ENCODE peak calls at places on chromosomes 4 and X, in eight cellular contexts. T is WERI-Rb-1, I is glutamatergic neuron, H is dorsolateral prefrontal cortex, W is A549, F is body of pancreas, E is osteoblast, A is tibial artery. K is an unnamed sample.

GRCh38 chr4:173420324-173420752 is 21.4 kb upstream of the SCRG1 start:
- DNase-seq in T (no peak), I (no peak), H (no peak), W (no peak), F (no peak), E (no peak), A (no peak), K (no peak)

GRCh38 chr4:11480683-11481082 is 52.0 kb upstream of the HS3ST1 start:
- DNase-seq in T (no peak), I (no peak), H (no peak), W (no peak), F (peak; percentile 72), E (no peak), A (peak; percentile 60), K (no peak)

GRCh38 chrX:115719171-115719570 is 158.2 kb downstream of the PLS3 start:
- DNase-seq in T (no peak), I (no peak), H (no peak), W (no peak), F (no peak), E (no peak), A (no peak), K (no peak)

GRCh38 chrX:69387559-69388487 is 116.3 kb upstream of the NALF2 start:
- DNase-seq in T (peak; percentile 89), I (peak; percentile 78), H (peak; percentile 56), W (peak; percentile 43), F (peak; percentile 28), E (peak; percentile 84), A (peak; percentile 22), K (no peak)

GRCh38 chr4:139035650-139036049 is 20.1 kb downstream of the NOCT start:
- DNase-seq in T (no peak), I (no peak), H (no peak), W (no peak), F (no peak), E (no peak), A (no peak), K (no peak)

GRCh38 chr4:141306331-141306730 is 85.6 kb downstream of the ZNF330 start:
- DNase-seq in T (no peak), I (no peak), H (no peak), W (no peak), F (no peak), E (no peak), A (no peak), K (no peak)

GRCh38 chrX:130416785-130417184 is 15.0 kb downstream of the RBMX2 start:
- DNase-seq in T (no peak), I (no peak), H (no peak), W (no peak), F (no peak), E (no peak), A (no peak), K (no peak)

GRCh38 chrX:74349387-74349786 is 45.4 kb downstream of the ZCCHC13 start:
- DNase-seq in T (no peak), I (no peak), H (no peak), W (no peak), F (no peak), E (peak; percentile 49), A (no peak), K (peak; percentile 22)

GRCh38 chr4:4856071-4857000 is 3.1 kb upstream of the MSX1 start:
- DNase-seq in T (no peak), I (peak; percentile 40), H (no peak), W (no peak), F (no peak), E (peak; percentile 92), A (no peak), K (no peak)

GRCh38 chr4:140943486-140943885 is 187.3 kb upstream of the TBC1D9 start:
- DNase-seq in T (no peak), I (no peak), H (no peak), W (no peak), F (no peak), E (no peak), A (no peak), K (no peak)

GRCh38 chr4:150972592-150972991 is 42.5 kb downstream of the LRBA start:
- DNase-seq in T (no peak), I (no peak), H (no peak), W (no peak), F (no peak), E (no peak), A (no peak), K (no peak)

GRCh38 chr4:80196259-80197131 is 808 bp upstream of the PRDM8 start:
- DNase-seq in T (peak; percentile 84), I (peak; percentile 67), H (peak; percentile 53), W (no peak), F (no peak), E (peak; percentile 70), A (no peak), K (no peak)

GRCh38 chr4:54992266-54992665 is 133.1 kb downstream of the KDR start:
- DNase-seq in T (no peak), I (no peak), H (no peak), W (no peak), F (no peak), E (no peak), A (no peak), K (no peak)

GRCh38 chrX:16429391-16429790 is 220.6 kb upstream of the S100G start:
- DNase-seq in T (no peak), I (no peak), H (no peak), W (no peak), F (no peak), E (no peak), A (no peak), K (no peak)

GRCh38 chrX:154714925-154715324 is 36.0 kb downstream of the GAB3 start:
- DNase-seq in T (peak; percentile 66), I (peak; percentile 29), H (no peak), W (peak; percentile 53), F (peak; percentile 40), E (peak; percentile 74), A (no peak), K (no peak)

DNA sequence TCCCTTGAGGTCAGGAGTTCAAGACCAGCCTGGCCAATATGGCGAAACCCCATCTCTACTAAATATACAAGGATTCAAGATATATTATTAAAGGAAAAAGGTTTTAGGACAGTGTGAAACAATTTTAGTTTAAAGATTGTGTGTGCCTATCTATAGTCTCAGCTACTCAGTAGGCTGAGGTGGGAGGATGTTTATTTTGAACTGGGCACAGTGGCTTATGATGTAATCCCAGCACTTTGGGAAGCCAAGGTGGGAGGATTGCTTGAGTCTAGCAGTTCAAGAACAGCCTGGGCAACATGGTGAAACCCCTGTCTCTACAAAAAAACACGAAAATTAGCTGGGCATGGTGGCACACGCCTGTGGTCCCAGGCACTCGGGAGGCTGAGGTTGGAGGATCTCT is 31.4 kb upstream of the REST start:
- DNase-seq in T (no peak), I (no peak), H (no peak), W (no peak), F (no peak), E (no peak), A (no peak), K (no peak)
- TF ChIP-seq CTCF in T (no peak), I (no peak), H (no peak), W (no peak), F (no peak), E (no peak), A (no peak), K (no peak)

GRCh38 chr4:99729186-99729585 is 71.6 kb upstream of the C4orf54 start:
- DNase-seq in T (no peak), I (no peak), H (no peak), W (no peak), F (no peak), E (no peak), A (no peak), K (no peak)

GRCh38 chr4:99722662-99723061 is 65.0 kb upstream of the C4orf54 start:
- DNase-seq in T (no peak), I (no peak), H (no peak), W (no peak), F (no peak), E (no peak), A (no peak), K (no peak)

GRCh38 chr4:99722006-99722405 is 64.4 kb upstream of the C4orf54 start:
- DNase-seq in T (no peak), I (no peak), H (no peak), W (no peak), F (no peak), E (no peak), A (no peak), K (no peak)

GRCh38 chr4:99720206-99720605 is 62.6 kb upstream of the C4orf54 start:
- DNase-seq in T (peak; percentile 42), I (no peak), H (no peak), W (no peak), F (no peak), E (no peak), A (no peak), K (no peak)

DNA sequence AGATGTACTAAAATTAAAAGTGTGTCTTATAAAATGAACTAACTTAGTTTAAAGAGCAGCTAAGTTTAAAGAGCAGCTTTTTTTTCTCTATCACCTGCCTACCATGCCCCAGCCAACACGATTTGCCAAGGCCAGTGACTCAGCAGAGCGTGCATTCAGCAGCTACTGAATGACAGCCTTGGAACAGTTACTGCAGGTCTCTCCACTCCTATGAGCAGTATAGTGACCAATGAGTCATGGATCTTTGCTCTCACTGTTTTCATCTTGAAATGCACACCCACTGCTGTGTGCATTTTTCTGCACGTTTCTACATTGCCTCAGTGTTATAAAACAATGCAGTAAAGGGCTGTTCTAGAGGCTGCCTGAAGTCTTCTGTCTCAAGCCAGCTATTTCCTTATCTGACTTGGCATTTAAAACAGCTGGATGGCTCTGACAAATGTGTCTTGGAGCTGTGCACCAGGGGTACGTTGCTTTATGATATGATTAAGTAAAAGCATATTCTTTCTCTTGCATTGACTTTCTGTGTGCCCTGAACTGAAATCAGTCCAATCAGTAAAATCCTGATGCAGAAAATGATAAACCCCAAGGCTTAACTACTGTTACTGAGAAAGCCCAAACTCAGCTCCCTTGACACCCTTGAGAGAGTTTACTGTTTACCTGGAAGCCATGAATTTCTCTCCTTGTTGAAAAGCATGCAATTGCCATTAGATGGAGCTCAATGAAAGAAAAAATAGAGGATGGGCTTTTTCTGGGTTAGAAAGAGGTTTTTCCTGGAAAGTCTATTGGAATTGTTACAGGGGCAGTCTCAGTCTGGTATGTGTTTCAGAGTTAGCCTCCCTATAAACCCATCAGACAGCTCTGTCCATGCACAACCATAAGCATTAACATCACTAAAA is 66.2 kb upstream of the C4orf54 start:
- DNase-seq in T (no peak), I (no peak), H (no peak), W (peak; percentile 38), F (peak; percentile 87), E (peak; percentile 11), A (peak; percentile 29), K (peak; percentile 14)
- TF ChIP-seq CTCF in T (no peak), I (no peak), H (no peak), W (no peak), F (no peak), E (no peak), A (no peak), K (no peak)

GRCh38 chr4:87853108-87853507 is 20.3 kb downstream of the MEPE start:
- DNase-seq in T (no peak), I (no peak), H (no peak), W (peak; percentile 15), F (peak; percentile 14), E (peak; percentile 73), A (no peak), K (no peak)
- TF ChIP-seq CTCF in T (peak; percentile 25), I (peak; percentile 30), H (peak; percentile 68), W (peak; percentile 60), F (peak; percentile 66), E (peak; percentile 52), A (peak; percentile 46), K (peak; percentile 26)

DNA sequence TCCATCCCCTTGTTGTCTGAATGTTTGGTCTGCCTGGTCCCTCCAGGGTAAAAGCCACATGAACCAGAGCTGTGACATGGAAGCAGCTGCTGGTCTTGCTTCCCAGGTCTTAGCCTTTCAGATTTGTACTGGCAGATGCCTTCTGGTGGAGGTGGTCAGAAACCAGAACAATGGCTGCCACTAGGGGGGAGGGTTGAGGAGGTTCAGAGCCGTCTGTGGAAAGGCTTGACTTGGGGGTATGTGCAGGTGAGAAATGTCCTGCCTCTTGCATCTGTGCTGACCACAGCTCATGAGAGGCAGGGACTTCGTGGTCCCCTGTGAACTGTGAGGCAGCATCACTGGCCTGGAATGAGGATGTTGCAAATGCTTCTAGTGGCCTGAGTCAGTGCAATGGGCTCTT is 144.2 kb upstream of the WDR1 start:
- DNase-seq in T (peak; percentile 11), I (no peak), H (no peak), W (no peak), F (no peak), E (no peak), A (no peak), K (no peak)
- TF ChIP-seq CTCF in T (no peak), I (no peak), H (no peak), W (no peak), F (no peak), E (no peak), A (no peak), K (no peak)